ENCODE peak calls at places on chromosomes 16 and 17, in six cellular contexts. H, X, A, S, M and I are unnamed samples.
A peak's percentile ranks its signal among the peaks of the same experiment; 100 is the strongest.

GRCh38 chr16:12951392-12951791 is 50.0 kb downstream of the SHISA9 start:
- DNase-seq in H (no peak), X (no peak), A (no peak), S (no peak), M (no peak), I (no peak)

GRCh38 chr17:13940858-13941665 is 128.2 kb upstream of the COX10 start:
- DNase-seq in H (no peak), X (no peak), A (no peak), S (no peak), M (no peak), I (no peak)

GRCh38 chr16:1348926-1349325 is 2.8 kb downstream of the TSR3 start:
- DNase-seq in H (no peak), X (no peak), A (no peak), S (no peak), M (no peak), I (peak; percentile 52)

GRCh38 chr16:64469906-64470702 is 651.8 kb downstream of the CDH11 start:
- DNase-seq in H (no peak), X (no peak), A (no peak), S (no peak), M (no peak), I (no peak)

GRCh38 chr16:1300664-1301476 is 8.6 kb upstream of the UBE2I start:
- DNase-seq in H (peak; percentile 84), X (peak; percentile 94), A (peak; percentile 70), S (peak; percentile 36), M (peak; percentile 33), I (peak; percentile 69)

GRCh38 chr17:61392679-61393078 is 7.0 kb upstream of the TBX2 start:
- DNase-seq in H (no peak), X (no peak), A (no peak), S (no peak), M (no peak), I (peak; percentile 3)

GRCh38 chr17:28861393-28862203 is 6.8 kb downstream of the ERAL1 start:
- DNase-seq in H (no peak), X (no peak), A (no peak), S (no peak), M (no peak), I (no peak)

GRCh38 chr16:82788225-82788624 is 161.5 kb downstream of the CDH13 start:
- DNase-seq in H (no peak), X (no peak), A (no peak), S (no peak), M (no peak), I (no peak)

GRCh38 chr16:88634141-88634993 is 4.0 kb upstream of the IL17C start:
- DNase-seq in H (peak; percentile 75), X (peak; percentile 95), A (peak; percentile 54), S (no peak), M (peak; percentile 49), I (peak; percentile 59)

GRCh38 chr17:55746466-55746865 is 4.4 kb upstream of the PCTP start:
- DNase-seq in H (no peak), X (no peak), A (no peak), S (no peak), M (no peak), I (no peak)

GRCh38 chr17:55750750-55751641 is at the start of gene PCTP:
- DNase-seq in H (peak; percentile 96), X (peak; percentile 97), A (peak; percentile 96), S (peak; percentile 85), M (peak; percentile 96), I (peak; percentile 98)

GRCh38 chr17:55749985-55750384 is 866 bp upstream of the PCTP start:
- DNase-seq in H (no peak), X (no peak), A (no peak), S (no peak), M (no peak), I (no peak)

GRCh38 chr17:55745258-55745657 is 5.6 kb upstream of the PCTP start:
- DNase-seq in H (no peak), X (no peak), A (no peak), S (no peak), M (no peak), I (no peak)

DNA sequence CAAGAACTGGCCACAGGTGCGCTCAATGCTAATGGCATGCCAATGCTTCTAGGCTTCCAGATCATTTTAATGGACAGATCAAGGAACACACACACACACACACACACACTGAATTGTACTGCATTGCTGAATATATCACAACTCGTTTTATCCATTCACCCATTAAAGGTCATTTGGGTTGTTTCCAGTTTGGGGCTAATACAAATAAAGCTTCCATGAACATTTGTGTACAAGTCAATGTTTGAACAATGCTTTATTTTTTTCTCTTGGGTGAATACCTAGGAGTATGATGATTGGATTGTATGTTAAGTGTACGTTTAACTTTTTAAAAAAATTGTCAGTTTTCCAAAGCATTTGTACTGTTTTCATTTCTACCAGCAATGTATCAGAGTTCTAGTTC is 3.6 kb upstream of the PCTP start:
- DNase-seq in H (no peak), X (no peak), A (no peak), S (no peak), M (no peak), I (no peak)
- H3K4me1 ChIP-seq in H (peaks cover 6% of the 10 kb centered on the region), X (peaks cover 8% of the 10 kb centered on the region), A (peaks cover 5% of the 10 kb centered on the region), S (no peaks in the 10 kb centered on the region), M (peaks cover 5% of the 10 kb centered on the region), I (peaks cover 4% of the 10 kb centered on the region)

DNA sequence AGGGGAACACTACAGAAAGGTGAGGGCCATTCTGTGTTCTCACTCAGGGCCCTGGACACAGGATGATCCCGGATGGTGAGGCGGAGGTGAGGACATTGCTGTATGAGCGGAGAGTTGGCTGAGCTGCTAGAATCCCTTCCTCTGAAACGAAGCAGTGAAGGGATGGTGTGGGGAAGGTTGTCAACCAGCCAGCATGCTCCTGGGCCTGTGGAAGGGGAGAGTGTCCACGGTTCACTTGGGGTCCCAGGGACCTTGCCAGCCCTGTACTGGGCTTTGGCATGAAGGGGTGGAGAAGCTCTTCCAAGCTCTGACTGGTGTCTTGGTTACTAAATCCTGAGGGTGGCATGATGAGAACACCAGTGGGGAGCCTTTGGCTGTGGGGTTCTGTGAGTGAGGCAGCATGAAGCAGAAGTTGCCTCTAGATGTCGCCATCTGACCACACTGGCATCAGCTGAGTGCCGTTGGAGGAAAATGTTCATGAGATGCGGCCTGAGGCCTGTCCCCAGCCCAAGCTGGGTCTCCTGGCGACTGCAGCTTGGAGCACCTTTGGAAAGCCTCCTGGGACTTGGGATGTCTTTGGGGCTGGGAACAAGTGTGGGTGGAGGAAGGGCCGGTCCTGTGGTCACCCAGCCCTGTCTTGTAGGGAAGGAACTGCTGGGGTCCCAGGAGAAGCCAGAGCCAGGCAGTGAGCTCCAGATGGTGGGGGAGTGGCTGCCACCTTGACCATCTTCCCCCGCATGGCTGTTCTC is 14.8 kb downstream of the PDP2 start:
- DNase-seq in H (peak; percentile 87), X (no peak), A (peak; percentile 72), S (peak; percentile 40), M (peak; percentile 66), I (peak; percentile 81)
- H3K27ac ChIP-seq in H (no peak overlapping the region), X (no peak overlapping the region), A (no peak overlapping the region), S (no peak overlapping the region), M (no peak overlapping the region), I (no peak overlapping the region)

GRCh38 chr17:72603346-72604242 is 482.8 kb downstream of the SOX9 start:
- DNase-seq in H (no peak), X (no peak), A (no peak), S (no peak), M (no peak), I (no peak)
- H3K4me3 ChIP-seq in H (no peak overlapping the region), X (no peak overlapping the region), A (no peak overlapping the region), S (no peak overlapping the region), M (no peak overlapping the region), I (no peak overlapping the region)

GRCh38 chr17:50523208-50523607 is 9.3 kb upstream of the EPN3 start:
- DNase-seq in H (no peak), X (no peak), A (no peak), S (peak; percentile 83), M (no peak), I (no peak)

GRCh38 chr17:50520483-50520882 is 12.1 kb upstream of the EPN3 start:
- DNase-seq in H (no peak), X (no peak), A (no peak), S (no peak), M (no peak), I (no peak)

GRCh38 chr17:50524838-50525237 is 7.7 kb upstream of the EPN3 start:
- DNase-seq in H (no peak), X (no peak), A (no peak), S (no peak), M (no peak), I (no peak)

GRCh38 chr17:50521517-50521916 is 11.0 kb upstream of the EPN3 start:
- DNase-seq in H (no peak), X (no peak), A (no peak), S (no peak), M (no peak), I (peak; percentile 8)

GRCh38 chr17:50522766-50523165 is 9.8 kb upstream of the EPN3 start:
- DNase-seq in H (no peak), X (no peak), A (no peak), S (no peak), M (no peak), I (peak; percentile 7)
- H3K4me1 ChIP-seq in H (no peaks in the 10 kb centered on the region), X (no peaks in the 10 kb centered on the region), A (no peaks in the 10 kb centered on the region), S (no peaks in the 10 kb centered on the region), M (no peaks in the 10 kb centered on the region), I (no peaks in the 10 kb centered on the region)

DNA sequence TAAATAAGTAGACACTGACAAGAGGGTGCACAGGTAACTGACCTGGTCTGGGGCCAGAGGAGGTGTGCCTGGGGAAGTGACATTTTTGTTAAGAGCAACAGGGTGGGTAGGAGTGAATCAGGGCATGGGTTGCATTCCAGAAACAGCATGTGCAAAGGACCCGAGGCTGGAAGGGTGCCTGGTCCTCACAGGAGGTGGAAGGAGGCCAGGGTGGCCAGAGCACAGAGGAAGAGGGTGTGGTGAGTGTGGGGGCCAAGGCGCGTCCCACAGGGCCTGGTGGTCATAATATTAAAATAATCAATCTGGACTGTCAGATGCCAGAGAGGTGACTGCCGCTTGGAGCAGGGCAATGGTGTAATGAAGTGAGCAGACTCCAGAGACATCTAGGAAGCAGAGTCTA is 14.3 kb downstream of the ARHGAP23 start:
- DNase-seq in H (no peak), X (no peak), A (no peak), S (no peak), M (no peak), I (peak; percentile 62)
- H3K27ac ChIP-seq in H (no peak overlapping the region), X (peak overlapping the region; percentile 33), A (peak overlapping the region; percentile 32), S (no peak overlapping the region), M (no peak overlapping the region), I (peak overlapping the region; percentile 54)

GRCh38 chr16:23863511-23864422 is 28.0 kb downstream of the PRKCB start:
- DNase-seq in H (no peak), X (no peak), A (no peak), S (no peak), M (no peak), I (no peak)
- H3K4me3 ChIP-seq in H (no peak overlapping the region), X (peak overlapping the region; percentile 29), A (no peak overlapping the region), S (no peak overlapping the region), M (no peak overlapping the region), I (no peak overlapping the region)

DNA sequence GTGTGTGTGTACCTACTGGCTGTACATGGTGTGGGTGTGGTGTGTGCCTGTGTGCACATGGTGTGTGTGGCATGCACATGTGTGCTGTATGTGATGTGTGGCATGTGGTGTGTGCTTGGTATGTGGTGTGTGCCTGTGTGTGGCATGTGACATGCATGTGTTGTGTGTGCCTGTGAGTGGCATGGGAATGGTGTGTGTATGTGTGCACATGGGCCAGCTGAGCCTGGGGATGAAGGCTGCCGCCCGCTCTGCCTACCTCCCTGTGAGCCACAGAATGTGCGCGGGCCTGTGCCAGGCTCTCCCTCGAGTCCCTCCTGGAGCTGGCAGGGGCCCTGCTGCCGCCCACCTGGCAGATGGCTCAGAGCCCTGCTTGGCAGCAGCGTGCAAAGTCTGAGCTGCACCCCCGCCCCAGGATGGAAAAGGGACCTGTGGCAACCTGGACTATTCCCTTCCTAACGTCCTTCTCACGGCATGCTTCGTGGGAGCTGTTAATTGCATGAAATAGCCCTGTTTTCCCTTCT is 9.3 kb downstream of the PRSS27 start:
- DNase-seq in H (no peak), X (peak; percentile 63), A (no peak), S (no peak), M (no peak), I (no peak)
- H3K4me1 ChIP-seq in H (peaks cover 4% of the 10 kb centered on the region), X (peaks cover 6% of the 10 kb centered on the region), A (no peaks in the 10 kb centered on the region), S (peaks cover 2% of the 10 kb centered on the region), M (no peaks in the 10 kb centered on the region), I (no peaks in the 10 kb centered on the region)